ENCODE peak calls at places on chromosomes 11 and 22, in six cellular contexts. X, I, P, V, Q and A are unnamed samples.

GRCh38 chr11:108781921-108782320 is 117.1 kb downstream of the DDX10 start:
- DNase-seq in X (no peak), I (no peak), P (no peak), V (no peak), Q (no peak), A (no peak)

GRCh38 chr11:61041755-61042518 is 60.4 kb upstream of the CD5 start:
- DNase-seq in X (peak), I (no peak), P (peak), V (no peak), Q (no peak), A (peak)

GRCh38 chr11:44629732-44630345 is 64.4 kb downstream of the CD82 start:
- DNase-seq in X (no peak), I (no peak), P (no peak), V (no peak), Q (no peak), A (no peak)

GRCh38 chr11:64746486-64746885 is 2.5 kb upstream of the RASGRP2 start:
- DNase-seq in X (no peak), I (no peak), P (no peak), V (no peak), Q (no peak), A (no peak)

GRCh38 chr11:128501576-128502549 is 85.5 kb downstream of the ETS1 start:
- DNase-seq in X (no peak), I (no peak), P (no peak), V (no peak), Q (no peak), A (no peak)

GRCh38 chr11:67163006-67163405 is 43.9 kb downstream of the KDM2A start:
- DNase-seq in X (no peak), I (no peak), P (no peak), V (no peak), Q (no peak), A (no peak)

GRCh38 chr11:69864930-69865661 is 45.9 kb upstream of the FGF3 start:
- DNase-seq in X (no peak), I (no peak), P (no peak), V (no peak), Q (no peak), A (no peak)

GRCh38 chr11:83574516-83574915 is 288.3 kb upstream of the CCDC90B start:
- DNase-seq in X (no peak), I (no peak), P (no peak), V (no peak), Q (no peak), A (no peak)

GRCh38 chr11:28704801-28705200 is 596.6 kb downstream of the METTL15 start:
- DNase-seq in X (no peak), I (no peak), P (no peak), V (no peak), Q (no peak), A (no peak)

GRCh38 chr11:100905684-100906083 is 218.6 kb downstream of the ARHGAP42 start:
- DNase-seq in X (no peak), I (no peak), P (no peak), V (no peak), Q (no peak), A (no peak)

GRCh38 chr11:94858012-94858705 is 90.0 kb downstream of the AMOTL1 start:
- DNase-seq in X (no peak), I (no peak), P (no peak), V (no peak), Q (no peak), A (no peak)

GRCh38 chr11:130178441-130178971 is 18.9 kb downstream of the ST14 start:
- DNase-seq in X (no peak), I (no peak), P (no peak), V (no peak), Q (no peak), A (no peak)

GRCh38 chr11:9020881-9021280 is 17.1 kb upstream of the NRIP3 start:
- DNase-seq in X (no peak), I (no peak), P (no peak), V (no peak), Q (no peak), A (no peak)

GRCh38 chr11:86245369-86246292 is 1.1 kb downstream of the EED start:
- DNase-seq in X (no peak), I (no peak), P (no peak), V (peak), Q (peak), A (no peak)

GRCh38 chr11:34416746-34417145 is 22.0 kb upstream of the CAT start:
- DNase-seq in X (no peak), I (no peak), P (no peak), V (no peak), Q (no peak), A (no peak)

GRCh38 chr11:2901854-2902783 is 16.5 kb upstream of the CDKN1C start:
- DNase-seq in X (peak), I (peak), P (peak), V (peak), Q (peak), A (peak)

GRCh38 chr11:24249921-24250320 is 246.9 kb upstream of the LUZP2 start:
- DNase-seq in X (no peak), I (no peak), P (no peak), V (no peak), Q (no peak), A (no peak)

GRCh38 chr22:45341503-45341902 is 31.8 kb downstream of the FAM118A start:
- DNase-seq in X (no peak), I (no peak), P (no peak), V (no peak), Q (no peak), A (no peak)

GRCh38 chr11:29957406-29957805 is 59.4 kb downstream of the KCNA4 start:
- DNase-seq in X (no peak), I (no peak), P (no peak), V (no peak), Q (no peak), A (no peak)

GRCh38 chr11:64245401-64245796 is 1.3 kb downstream of the PPP1R14B start:
- DNase-seq in X (no peak), I (no peak), P (no peak), V (no peak), Q (no peak), A (no peak)

GRCh38 chr11:35043933-35044332 is 95.0 kb upstream of the CD44 start:
- DNase-seq in X (no peak), I (no peak), P (no peak), V (no peak), Q (no peak), A (no peak)

GRCh38 chr11:68749061-68749491 is 2.2 kb downstream of the TESMIN start:
- DNase-seq in X (no peak), I (no peak), P (no peak), V (no peak), Q (no peak), A (no peak)

GRCh38 chr11:126122863-126123262 is 60.2 kb upstream of the CDON start:
- DNase-seq in X (no peak), I (no peak), P (no peak), V (no peak), Q (no peak), A (no peak)
- TF ChIP-seq POLR2AphosphoS5 in X (no peak), I (no peak), P (no peak), V (no peak), Q (no peak), A (no peak)

GRCh38 chr22:49765951-49766350 is 61.7 kb downstream of the BRD1 start:
- DNase-seq in X (no peak), I (no peak), P (no peak), V (no peak), Q (no peak), A (no peak)

GRCh38 chr22:49763696-49764095 is 64.0 kb downstream of the BRD1 start:
- DNase-seq in X (peak), I (no peak), P (no peak), V (no peak), Q (no peak), A (no peak)

GRCh38 chr22:49763138-49763537 is 64.5 kb downstream of the BRD1 start:
- DNase-seq in X (no peak), I (no peak), P (no peak), V (no peak), Q (no peak), A (no peak)

GRCh38 chr22:49765091-49765771 is 62.4 kb downstream of the BRD1 start:
- DNase-seq in X (no peak), I (no peak), P (no peak), V (no peak), Q (no peak), A (peak)

DNA sequence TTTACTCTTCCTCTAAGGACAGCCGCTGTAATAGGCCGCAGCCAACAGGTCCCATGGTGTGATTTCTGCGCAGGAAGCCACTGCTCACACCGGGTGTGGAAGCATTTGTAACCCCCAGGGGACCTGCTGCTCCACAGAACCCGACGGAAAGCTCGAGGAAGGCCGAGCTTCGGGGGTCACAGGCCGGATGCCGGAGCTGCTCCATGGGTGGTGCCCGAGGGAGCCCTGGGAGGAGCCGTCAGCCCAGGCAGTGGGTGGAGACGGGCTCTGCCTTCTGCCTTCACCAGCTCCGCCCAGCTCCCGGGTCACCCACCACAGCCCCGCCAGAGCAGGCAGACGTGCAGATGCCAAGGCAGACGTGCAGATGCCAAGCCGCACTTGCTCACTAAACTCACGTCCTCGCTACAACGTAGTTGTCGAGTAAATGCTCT is 63.5 kb downstream of the BRD1 start:
- DNase-seq in X (no peak), I (no peak), P (no peak), V (no peak), Q (no peak), A (peak)
- TF ChIP-seq TAF1 in X (no peak), I (no peak), P (no peak), V (no peak), Q (no peak), A (no peak)

DNA sequence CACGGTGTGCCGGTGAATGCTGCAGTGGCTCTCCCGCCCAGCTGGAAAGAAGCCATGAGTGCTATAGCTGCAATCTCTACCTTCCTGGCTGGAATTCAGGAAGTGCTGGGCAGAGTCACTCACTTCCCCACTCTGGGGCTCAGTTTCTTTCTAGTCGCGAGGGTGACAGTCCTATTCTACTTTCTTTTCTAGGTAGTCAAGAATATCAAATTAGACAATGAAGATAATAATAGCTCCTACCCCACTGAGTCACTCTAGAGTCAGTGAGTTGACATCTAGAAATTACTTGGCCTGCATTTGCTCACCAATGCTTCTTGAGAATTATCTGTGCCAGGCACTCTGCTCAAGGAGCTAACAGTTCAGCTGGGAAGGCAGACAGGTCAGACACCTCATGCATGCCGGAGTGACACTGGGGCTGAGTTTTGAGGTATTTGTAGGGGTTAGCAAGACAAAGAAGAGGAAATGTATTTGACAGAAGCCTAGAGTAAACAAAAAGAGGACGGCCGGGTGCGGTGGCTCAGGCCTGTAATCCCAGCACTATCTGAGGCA is 3.2 kb downstream of the CENPM start:
- DNase-seq in X (no peak), I (no peak), P (no peak), V (no peak), Q (no peak), A (no peak)
- TF ChIP-seq POLR2A in X (no peak), I (no peak), P (no peak), V (no peak), Q (no peak), A (no peak)

GRCh38 chr11:87369888-87370287 is 332.2 kb downstream of the TMEM135 start:
- DNase-seq in X (no peak), I (no peak), P (no peak), V (no peak), Q (no peak), A (no peak)

GRCh38 chr11:87368151-87368550 is 330.4 kb downstream of the TMEM135 start:
- DNase-seq in X (no peak), I (no peak), P (no peak), V (no peak), Q (no peak), A (no peak)

GRCh38 chr11:87366346-87366745 is 328.6 kb downstream of the TMEM135 start:
- DNase-seq in X (no peak), I (no peak), P (no peak), V (no peak), Q (no peak), A (no peak)

GRCh38 chr11:87368876-87369480 is 331.2 kb downstream of the TMEM135 start:
- DNase-seq in X (no peak), I (no peak), P (peak), V (no peak), Q (no peak), A (no peak)

GRCh38 chr11:87366766-87367405 is 329.2 kb downstream of the TMEM135 start:
- DNase-seq in X (no peak), I (no peak), P (no peak), V (no peak), Q (no peak), A (no peak)
- TF ChIP-seq POLR2AphosphoS5 in X (no peak), I (no peak), P (no peak), V (no peak), Q (no peak), A (no peak)

GRCh38 chr11:119316017-119316728 is 757 bp downstream of the MCAM start:
- DNase-seq in X (no peak), I (no peak), P (no peak), V (peak), Q (no peak), A (no peak)
- TF ChIP-seq TAF1 in X (no peak), I (no peak), P (no peak), V (no peak), Q (no peak), A (no peak)

GRCh38 chr22:30265851-30266444 is 703 bp downstream of the OSM start:
- DNase-seq in X (peak), I (no peak), P (no peak), V (peak), Q (no peak), A (peak)
- TF ChIP-seq POLR2A in X (peak), I (peak), P (no peak), V (no peak), Q (no peak), A (peak)